ENCODE peak calls at places on chromosomes 12 and 14, in four cellular contexts. One of them, this sample, is unnamed. For H3K4me1, the result is how much of the 10 kb centered on the place peaks cover.

GRCh38 chr12:86647800-86648199 is 391.6 kb upstream of the MGAT4C start:
- DNase-seq in PC-3: peak
- DNase-seq in thoracic aorta: no peak
- DNase-seq in thyroid gland: no peak
- DNase-seq in this sample: no peak

GRCh38 chr12:19444097-19444496 is 4.8 kb downstream of the AEBP2 start:
- DNase-seq in PC-3: no peak
- DNase-seq in thoracic aorta: no peak
- DNase-seq in thyroid gland: no peak
- DNase-seq in this sample: no peak

GRCh38 chr14:65230287-65230728 is 128.0 kb upstream of the MAX start:
- DNase-seq in PC-3: no peak
- DNase-seq in thoracic aorta: no peak
- DNase-seq in thyroid gland: peak
- DNase-seq in this sample: no peak

GRCh38 chr14:64394423-64394822 is 6.3 kb downstream of the MTHFD1 start:
- DNase-seq in PC-3: no peak
- DNase-seq in thoracic aorta: no peak
- DNase-seq in thyroid gland: no peak
- DNase-seq in this sample: no peak

GRCh38 chr12:83573676-83574075 is 887.0 kb downstream of the TMTC2 start:
- DNase-seq in PC-3: peak
- DNase-seq in thoracic aorta: no peak
- DNase-seq in thyroid gland: no peak
- DNase-seq in this sample: no peak

GRCh38 chr14:65024957-65025356 is 38.3 kb downstream of the FNTB start:
- DNase-seq in PC-3: no peak
- DNase-seq in thoracic aorta: no peak
- DNase-seq in thyroid gland: no peak
- DNase-seq in this sample: no peak

GRCh38 chr12:88639361-88639760 is 59.1 kb upstream of the KITLG start:
- DNase-seq in PC-3: no peak
- DNase-seq in thoracic aorta: no peak
- DNase-seq in thyroid gland: no peak
- DNase-seq in this sample: no peak

GRCh38 chr12:77925536-77926108 is 94.9 kb downstream of the NAV3 start:
- DNase-seq in PC-3: peak
- DNase-seq in thoracic aorta: peak
- DNase-seq in thyroid gland: peak
- DNase-seq in this sample: peak

GRCh38 chr12:64825143-64826011 is 930 bp downstream of the TBC1D30 start:
- DNase-seq in PC-3: no peak
- DNase-seq in thoracic aorta: no peak
- DNase-seq in thyroid gland: peak
- DNase-seq in this sample: no peak

GRCh38 chr12:65432606-65433005 is 154.1 kb downstream of the MSRB3 start:
- DNase-seq in PC-3: peak
- DNase-seq in thoracic aorta: no peak
- DNase-seq in thyroid gland: no peak
- DNase-seq in this sample: no peak

GRCh38 chr12:120760349-120761245 is 35.0 kb downstream of the ACADS start:
- DNase-seq in PC-3: no peak
- DNase-seq in thoracic aorta: no peak
- DNase-seq in thyroid gland: no peak
- DNase-seq in this sample: no peak

GRCh38 chr12:15863258-15863835 is 18.8 kb upstream of the STRAP start:
- DNase-seq in PC-3: no peak
- DNase-seq in thoracic aorta: no peak
- DNase-seq in thyroid gland: no peak
- DNase-seq in this sample: no peak

GRCh38 chr12:114733919-114734318 is 49.9 kb upstream of the TBX3 start:
- DNase-seq in PC-3: no peak
- DNase-seq in thoracic aorta: no peak
- DNase-seq in thyroid gland: no peak
- DNase-seq in this sample: no peak

GRCh38 chr14:46686652-46687051 is 35.1 kb upstream of the RPL10L start:
- DNase-seq in PC-3: no peak
- DNase-seq in thoracic aorta: no peak
- DNase-seq in thyroid gland: no peak
- DNase-seq in this sample: no peak

GRCh38 chr14:64788706-64789105 is 84.5 kb downstream of the PLEKHG3 start:
- DNase-seq in PC-3: peak
- DNase-seq in thoracic aorta: no peak
- DNase-seq in thyroid gland: peak
- DNase-seq in this sample: no peak

GRCh38 chr12:117900561-117900960 is 68.2 kb downstream of the KSR2 start:
- DNase-seq in PC-3: peak
- DNase-seq in thoracic aorta: no peak
- DNase-seq in thyroid gland: no peak
- DNase-seq in this sample: no peak

GRCh38 chr12:124357616-124358015 is 62.7 kb downstream of the RFLNA start:
- DNase-seq in PC-3: no peak
- DNase-seq in thoracic aorta: no peak
- DNase-seq in thyroid gland: no peak
- DNase-seq in this sample: no peak

GRCh38 chr12:53231859-53232640 is at the start of gene RARG:
- DNase-seq in PC-3: peak
- DNase-seq in thoracic aorta: peak
- DNase-seq in thyroid gland: peak
- DNase-seq in this sample: peak

GRCh38 chr12:67062193-67062592 is 207.0 kb upstream of the CAND1 start:
- DNase-seq in PC-3: no peak
- DNase-seq in thoracic aorta: no peak
- DNase-seq in thyroid gland: no peak
- DNase-seq in this sample: no peak

GRCh38 chr14:77738559-77739250 is 22.3 kb downstream of the SNW1 start:
- DNase-seq in PC-3: no peak
- DNase-seq in thoracic aorta: no peak
- DNase-seq in thyroid gland: no peak
- DNase-seq in this sample: no peak

GRCh38 chr14:100303179-100303578 is 3.1 kb downstream of the SLC25A29 start:
- DNase-seq in PC-3: peak
- DNase-seq in thoracic aorta: no peak
- DNase-seq in thyroid gland: no peak
- DNase-seq in this sample: no peak

GRCh38 chr14:91956616-91957015 is 9.1 kb upstream of the FBLN5 start:
- DNase-seq in PC-3: no peak
- DNase-seq in thoracic aorta: no peak
- DNase-seq in thyroid gland: no peak
- DNase-seq in this sample: no peak

GRCh38 chr12:6769003-6769389 is 2.8 kb downstream of the PTMS start:
- DNase-seq in PC-3: no peak
- DNase-seq in thoracic aorta: no peak
- DNase-seq in thyroid gland: peak
- DNase-seq in this sample: peak

GRCh38 chr14:35600253-35600652 is 66.3 kb downstream of the INSM2 start:
- DNase-seq in PC-3: no peak
- DNase-seq in thoracic aorta: no peak
- DNase-seq in thyroid gland: no peak
- DNase-seq in this sample: no peak

GRCh38 chr12:88993655-88994054 is 358.6 kb downstream of the DUSP6 start:
- DNase-seq in PC-3: peak
- DNase-seq in thoracic aorta: no peak
- DNase-seq in thyroid gland: no peak
- DNase-seq in this sample: no peak

GRCh38 chr14:69666698-69667211 is 55.4 kb downstream of the SUSD6 start:
- DNase-seq in PC-3: peak
- DNase-seq in thoracic aorta: no peak
- DNase-seq in thyroid gland: peak
- DNase-seq in this sample: no peak

GRCh38 chr14:69669375-69669774 is 58.0 kb downstream of the SUSD6 start:
- DNase-seq in PC-3: no peak
- DNase-seq in thoracic aorta: no peak
- DNase-seq in thyroid gland: no peak
- DNase-seq in this sample: no peak

GRCh38 chr14:69670093-69670492 is 58.7 kb downstream of the SUSD6 start:
- DNase-seq in PC-3: no peak
- DNase-seq in thoracic aorta: no peak
- DNase-seq in thyroid gland: peak
- DNase-seq in this sample: no peak

GRCh38 chr14:69666112-69666511 is 54.7 kb downstream of the SUSD6 start:
- DNase-seq in PC-3: no peak
- DNase-seq in thoracic aorta: no peak
- DNase-seq in thyroid gland: no peak
- DNase-seq in this sample: no peak

GRCh38 chr14:69667938-69668336 is 56.5 kb downstream of the SUSD6 start:
- DNase-seq in PC-3: no peak
- DNase-seq in thoracic aorta: no peak
- DNase-seq in thyroid gland: no peak
- DNase-seq in this sample: no peak
- H3K4me1 ChIP-seq in PC-3: under half
- H3K4me1 ChIP-seq in thoracic aorta: half or more
- H3K4me1 ChIP-seq in thyroid gland: half or more
- H3K4me1 ChIP-seq in this sample: under half

DNA sequence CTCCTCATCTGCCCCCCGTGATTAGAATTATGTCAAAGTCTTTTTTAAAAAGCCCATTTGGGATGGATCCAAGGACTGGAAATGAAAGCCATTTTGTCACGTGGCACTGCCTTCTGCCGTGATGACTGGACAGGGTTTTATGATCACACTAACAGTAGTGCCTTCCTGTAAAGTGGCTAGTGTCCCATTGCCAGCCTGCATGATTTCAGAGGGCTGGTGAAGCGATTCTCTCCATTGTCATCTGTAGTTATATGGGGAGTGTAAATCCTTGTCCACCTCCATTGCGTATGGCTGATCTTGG is 37.6 kb downstream of the CFAP251 start:
- DNase-seq in PC-3: no peak
- DNase-seq in thoracic aorta: no peak
- DNase-seq in thyroid gland: no peak
- DNase-seq in this sample: no peak
- TF ChIP-seq CTCF in PC-3: peak
- TF ChIP-seq CTCF in thoracic aorta: no peak
- TF ChIP-seq CTCF in thyroid gland: peak
- TF ChIP-seq CTCF in this sample: no peak

DNA sequence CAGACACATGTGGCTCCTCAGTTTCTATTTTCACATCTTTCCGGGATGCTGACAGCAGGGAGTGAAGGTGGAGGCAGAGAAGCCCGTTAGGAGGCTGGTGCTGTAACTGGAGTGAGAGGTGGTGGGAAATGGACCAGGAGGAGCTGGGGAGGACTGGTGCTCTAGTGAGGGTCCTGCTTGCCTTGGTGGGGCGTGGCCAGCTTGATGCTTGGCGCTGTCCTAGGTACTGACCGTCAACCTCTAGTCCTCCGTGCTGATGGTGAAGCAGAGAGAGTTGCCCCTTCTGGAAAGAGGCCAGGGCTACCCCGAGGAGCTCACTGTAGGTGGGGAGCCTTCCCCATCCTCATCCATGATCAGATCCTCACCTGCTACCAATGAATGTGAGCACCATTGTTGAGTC is 1.4 kb downstream of the TRMT61A start:
- DNase-seq in PC-3: peak
- DNase-seq in thoracic aorta: no peak
- DNase-seq in thyroid gland: no peak
- DNase-seq in this sample: no peak
- H3K4me1 ChIP-seq in PC-3: under half
- H3K4me1 ChIP-seq in thoracic aorta: half or more
- H3K4me1 ChIP-seq in thyroid gland: under half
- H3K4me1 ChIP-seq in this sample: under half

GRCh38 chr12:57085999-57086950 is 2.6 kb upstream of the NAB2 start:
- DNase-seq in PC-3: peak
- DNase-seq in thoracic aorta: no peak
- DNase-seq in thyroid gland: peak
- DNase-seq in this sample: peak
- TF ChIP-seq CTCF in PC-3: peak
- TF ChIP-seq CTCF in thoracic aorta: peak
- TF ChIP-seq CTCF in thyroid gland: no peak
- TF ChIP-seq CTCF in this sample: peak

GRCh38 chr12:1587927-1588573 is 6.3 kb downstream of the FBXL14 start:
- DNase-seq in PC-3: peak
- DNase-seq in thoracic aorta: no peak
- DNase-seq in thyroid gland: no peak
- DNase-seq in this sample: no peak
- H3K4me1 ChIP-seq in PC-3: under half
- H3K4me1 ChIP-seq in thoracic aorta: under half
- H3K4me1 ChIP-seq in thyroid gland: under half
- H3K4me1 ChIP-seq in this sample: under half

This sample was measured in uterus.